ENCODE peak calls at places on chromosome 14, in six cellular contexts. One of them, this sample, is unnamed.

GRCh38 chr14:61601923-61602732 is 93.2 kb upstream of the HIF1A start:
- DNase-seq in right atrium auricular region: no peak
- DNase-seq in choroid plexus epithelial cell: no peak
- DNase-seq in HCT116: no peak
- DNase-seq in stomach: no peak
- DNase-seq in GM12865: no peak
- DNase-seq in this sample: no peak

GRCh38 chr14:32738206-32738871 is 200.3 kb upstream of the NPAS3 start:
- DNase-seq in stomach: no peak
- DNase-seq in GM12865: no peak
- DNase-seq in right atrium auricular region: no peak
- DNase-seq in choroid plexus epithelial cell: no peak
- DNase-seq in HCT116: no peak
- DNase-seq in this sample: no peak

GRCh38 chr14:104923596-104924420 is 871 bp upstream of the PLD4 start:
- DNase-seq in choroid plexus epithelial cell: no peak
- DNase-seq in HCT116: no peak
- DNase-seq in right atrium auricular region: no peak
- DNase-seq in stomach: no peak
- DNase-seq in GM12865: no peak
- DNase-seq in this sample: no peak

GRCh38 chr14:51870620-51871019 is 10.2 kb downstream of the GNG2 start:
- DNase-seq in choroid plexus epithelial cell: no peak
- DNase-seq in right atrium auricular region: no peak
- DNase-seq in stomach: no peak
- DNase-seq in HCT116: no peak
- DNase-seq in GM12865: no peak
- DNase-seq in this sample: no peak

GRCh38 chr14:32620303-32620702 is 291.2 kb downstream of the AKAP6 start:
- DNase-seq in GM12865: no peak
- DNase-seq in right atrium auricular region: no peak
- DNase-seq in HCT116: no peak
- DNase-seq in choroid plexus epithelial cell: peak; percentile 26
- DNase-seq in stomach: no peak
- DNase-seq in this sample: peak; percentile 14

GRCh38 chr14:34538871-34539406 is 562 bp downstream of the EAPP start:
- DNase-seq in choroid plexus epithelial cell: no peak
- DNase-seq in right atrium auricular region: no peak
- DNase-seq in GM12865: no peak
- DNase-seq in stomach: no peak
- DNase-seq in HCT116: no peak
- DNase-seq in this sample: no peak

GRCh38 chr14:70188608-70189540 is at the start of gene SLC8A3:
- DNase-seq in right atrium auricular region: no peak
- DNase-seq in HCT116: no peak
- DNase-seq in stomach: peak; percentile 26
- DNase-seq in choroid plexus epithelial cell: peak; percentile 48
- DNase-seq in GM12865: peak; percentile 69
- DNase-seq in this sample: no peak

GRCh38 chr14:96525452-96525851 is 23.3 kb downstream of the PAPOLA start:
- DNase-seq in GM12865: no peak
- DNase-seq in stomach: no peak
- DNase-seq in right atrium auricular region: no peak
- DNase-seq in choroid plexus epithelial cell: peak; percentile 5
- DNase-seq in HCT116: no peak
- DNase-seq in this sample: no peak

GRCh38 chr14:71665157-71665556 is 267.1 kb upstream of the RGS6 start:
- DNase-seq in choroid plexus epithelial cell: peak; percentile 91
- DNase-seq in stomach: no peak
- DNase-seq in right atrium auricular region: no peak
- DNase-seq in HCT116: no peak
- DNase-seq in GM12865: no peak
- DNase-seq in this sample: peak; percentile 71

GRCh38 chr14:104282332-104283196 is 144.2 kb downstream of the KIF26A start:
- DNase-seq in stomach: peak; percentile 18
- DNase-seq in right atrium auricular region: no peak
- DNase-seq in HCT116: no peak
- DNase-seq in GM12865: no peak
- DNase-seq in choroid plexus epithelial cell: no peak
- DNase-seq in this sample: no peak

GRCh38 chr14:21025374-21026151 is 702 bp upstream of the NDRG2 start:
- DNase-seq in stomach: peak; percentile 35
- DNase-seq in HCT116: no peak
- DNase-seq in choroid plexus epithelial cell: peak; percentile 21
- DNase-seq in GM12865: no peak
- DNase-seq in right atrium auricular region: peak; percentile 73
- DNase-seq in this sample: no peak
- H3K4me3 ChIP-seq in stomach: peak overlapping the region; percentile 89
- H3K4me3 ChIP-seq in HCT116: peak overlapping the region; percentile 72
- H3K4me3 ChIP-seq in choroid plexus epithelial cell: peak overlapping the region; percentile 60
- H3K4me3 ChIP-seq in GM12865: no peak overlapping the region
- H3K4me3 ChIP-seq in right atrium auricular region: peak overlapping the region; percentile 89
- H3K4me3 ChIP-seq in this sample: peak overlapping the region; percentile 28

DNA sequence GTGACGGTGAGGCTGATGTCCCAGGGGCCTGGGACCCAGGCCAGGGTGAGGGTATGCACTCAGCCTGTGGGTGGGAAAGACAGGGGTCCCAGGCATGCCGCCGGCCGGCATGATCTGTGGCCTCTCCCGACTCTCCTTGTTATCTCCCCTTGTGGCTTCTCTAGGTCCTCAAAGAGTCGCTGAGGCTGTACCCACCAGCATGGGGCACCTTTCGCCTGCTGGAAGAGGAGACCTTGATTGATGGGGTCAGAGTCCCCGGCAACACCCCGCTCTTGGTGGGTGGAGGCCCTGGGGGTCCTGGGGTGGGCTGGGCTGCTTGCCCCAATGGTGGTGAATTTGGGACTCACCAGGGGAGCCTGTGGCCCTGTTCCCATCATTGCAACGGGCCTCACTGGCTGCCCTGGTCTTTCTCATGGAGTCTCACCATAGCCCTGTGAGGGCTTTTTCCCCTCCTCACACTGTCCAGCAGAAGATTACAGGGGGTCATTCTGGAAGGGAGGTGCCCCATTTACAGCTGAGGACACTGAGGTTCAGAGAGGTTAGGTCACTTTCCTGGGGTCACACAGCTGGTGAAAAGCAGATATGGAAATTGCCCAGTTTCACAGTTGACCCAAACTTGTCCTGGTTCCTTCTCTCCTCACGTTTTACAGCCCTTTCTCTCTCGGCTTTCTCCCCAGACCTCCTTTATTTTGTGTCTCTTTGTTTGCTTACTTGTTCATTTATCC is 37.9 kb downstream of the CYP46A1 start:
- DNase-seq in choroid plexus epithelial cell: no peak
- DNase-seq in GM12865: no peak
- DNase-seq in right atrium auricular region: peak; percentile 32
- DNase-seq in stomach: no peak
- DNase-seq in HCT116: no peak
- DNase-seq in this sample: no peak
- TF ChIP-seq CTCF in choroid plexus epithelial cell: no peak
- TF ChIP-seq CTCF in GM12865: no peak
- TF ChIP-seq CTCF in right atrium auricular region: no peak
- TF ChIP-seq CTCF in stomach: no peak
- TF ChIP-seq CTCF in HCT116: no peak
- TF ChIP-seq CTCF in this sample: no peak

DNA sequence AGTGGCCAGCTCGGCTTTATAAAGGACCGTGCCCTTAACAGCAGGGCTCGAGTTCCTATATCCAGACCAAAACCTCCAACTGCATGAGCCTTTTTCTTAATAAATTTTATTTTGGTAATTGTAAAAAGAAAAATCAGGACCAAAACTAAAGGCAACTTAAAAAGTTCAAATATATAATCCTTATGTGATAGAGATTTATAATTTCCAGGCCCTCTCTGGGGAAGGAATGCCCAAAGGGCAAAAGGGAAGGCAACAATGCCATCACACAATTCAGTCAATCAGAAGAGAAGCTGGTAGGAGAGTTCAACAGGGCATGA is 401 bp upstream of the IPO4 start:
- DNase-seq in HCT116: no peak
- DNase-seq in GM12865: no peak
- DNase-seq in stomach: no peak
- DNase-seq in choroid plexus epithelial cell: no peak
- DNase-seq in right atrium auricular region: no peak
- DNase-seq in this sample: no peak
- H3K4me3 ChIP-seq in HCT116: peak overlapping the region; percentile 89
- H3K4me3 ChIP-seq in GM12865: peak overlapping the region; percentile 64
- H3K4me3 ChIP-seq in stomach: peak overlapping the region; percentile 69
- H3K4me3 ChIP-seq in choroid plexus epithelial cell: peak overlapping the region; percentile 41
- H3K4me3 ChIP-seq in right atrium auricular region: peak overlapping the region; percentile 78
- H3K4me3 ChIP-seq in this sample: peak overlapping the region; percentile 59

GRCh38 chr14:73777420-73777819 is 63.2 kb upstream of the PNMA1 start:
- DNase-seq in stomach: no peak
- DNase-seq in choroid plexus epithelial cell: no peak
- DNase-seq in right atrium auricular region: no peak
- DNase-seq in HCT116: no peak
- DNase-seq in GM12865: peak; percentile 64
- DNase-seq in this sample: no peak
- TF ChIP-seq CTCF in stomach: no peak
- TF ChIP-seq CTCF in choroid plexus epithelial cell: no peak
- TF ChIP-seq CTCF in right atrium auricular region: no peak
- TF ChIP-seq CTCF in HCT116: peak; percentile 15
- TF ChIP-seq CTCF in GM12865: peak; percentile 29
- TF ChIP-seq CTCF in this sample: no peak

GRCh38 chr14:102901633-102902032 is 20.8 kb upstream of the AMN start:
- DNase-seq in stomach: no peak
- DNase-seq in GM12865: peak; percentile 94
- DNase-seq in choroid plexus epithelial cell: no peak
- DNase-seq in HCT116: no peak
- DNase-seq in right atrium auricular region: no peak
- DNase-seq in this sample: no peak
- H3K4me3 ChIP-seq in stomach: no peak overlapping the region
- H3K4me3 ChIP-seq in GM12865: peak overlapping the region; percentile 30
- H3K4me3 ChIP-seq in choroid plexus epithelial cell: no peak overlapping the region
- H3K4me3 ChIP-seq in HCT116: no peak overlapping the region
- H3K4me3 ChIP-seq in right atrium auricular region: no peak overlapping the region
- H3K4me3 ChIP-seq in this sample: no peak overlapping the region

DNA sequence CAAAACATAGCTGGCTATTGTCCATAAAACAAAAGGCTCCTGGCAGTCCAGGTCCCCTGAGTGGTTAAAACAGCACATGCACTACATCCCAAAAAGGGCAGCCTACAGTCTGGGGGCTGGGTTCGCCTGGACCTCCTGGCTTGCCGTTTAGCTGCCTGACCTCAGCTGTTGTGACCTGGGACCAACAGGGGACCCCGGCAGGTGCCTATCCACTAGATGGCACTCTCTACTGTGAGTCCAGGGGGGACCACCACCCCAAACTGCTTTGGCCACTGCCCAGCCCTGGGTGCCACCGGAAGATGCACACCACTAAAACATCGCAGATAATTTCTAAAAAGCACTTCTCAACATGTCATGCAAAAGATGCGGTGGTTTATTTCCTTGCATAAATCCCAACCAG is 2.9 kb upstream of the RTL1 start:
- DNase-seq in right atrium auricular region: no peak
- DNase-seq in choroid plexus epithelial cell: no peak
- DNase-seq in GM12865: no peak
- DNase-seq in stomach: no peak
- DNase-seq in HCT116: no peak
- DNase-seq in this sample: no peak
- TF ChIP-seq CTCF in right atrium auricular region: no peak
- TF ChIP-seq CTCF in choroid plexus epithelial cell: peak; percentile 31
- TF ChIP-seq CTCF in GM12865: no peak
- TF ChIP-seq CTCF in stomach: no peak
- TF ChIP-seq CTCF in HCT116: peak; percentile 56
- TF ChIP-seq CTCF in this sample: no peak